ENCODE peak calls at places on chromosomes 4 and X, in seven cellular contexts. One of them, this sample, is unnamed.

GRCh38 chrX:1393871-1394615 is 2.1 kb upstream of the SLC25A6 start:
- DNase-seq in sigmoid colon: peak
- DNase-seq in GM19239: no peak
- DNase-seq in H54: no peak
- DNase-seq in cerebellar cortex: no peak
- DNase-seq in RPMI7951: no peak
- DNase-seq in stimulated activated CD4-positive, alpha-beta T cell treated with anti-CD3 and anti-CD28 coated beads, Interleukin-1b, Interleukin-23, amount 100 ng/mL, for 24 hours: no peak
- DNase-seq in this sample: peak

GRCh38 chrX:106302304-106302703 is 134.2 kb downstream of the PWWP3B start:
- DNase-seq in sigmoid colon: no peak
- DNase-seq in GM19239: no peak
- DNase-seq in H54: no peak
- DNase-seq in cerebellar cortex: no peak
- DNase-seq in RPMI7951: no peak
- DNase-seq in stimulated activated CD4-positive, alpha-beta T cell treated with anti-CD3 and anti-CD28 coated beads, Interleukin-1b, Interleukin-23, amount 100 ng/mL, for 24 hours: no peak
- DNase-seq in this sample: no peak

GRCh38 chr4:7019367-7019766 is 23.8 kb upstream of the TADA2B start:
- DNase-seq in sigmoid colon: no peak
- DNase-seq in GM19239: no peak
- DNase-seq in H54: no peak
- DNase-seq in cerebellar cortex: no peak
- DNase-seq in RPMI7951: no peak
- DNase-seq in stimulated activated CD4-positive, alpha-beta T cell treated with anti-CD3 and anti-CD28 coated beads, Interleukin-1b, Interleukin-23, amount 100 ng/mL, for 24 hours: no peak
- DNase-seq in this sample: no peak

GRCh38 chr4:176435891-176436499 is 116.2 kb downstream of the SPCS3 start:
- DNase-seq in sigmoid colon: no peak
- DNase-seq in GM19239: no peak
- DNase-seq in H54: no peak
- DNase-seq in cerebellar cortex: no peak
- DNase-seq in RPMI7951: no peak
- DNase-seq in stimulated activated CD4-positive, alpha-beta T cell treated with anti-CD3 and anti-CD28 coated beads, Interleukin-1b, Interleukin-23, amount 100 ng/mL, for 24 hours: no peak
- DNase-seq in this sample: no peak

GRCh38 chr4:140243345-140243753 is 89.4 kb upstream of the MAML3 start:
- DNase-seq in sigmoid colon: no peak
- DNase-seq in GM19239: peak
- DNase-seq in H54: no peak
- DNase-seq in cerebellar cortex: no peak
- DNase-seq in RPMI7951: no peak
- DNase-seq in stimulated activated CD4-positive, alpha-beta T cell treated with anti-CD3 and anti-CD28 coated beads, Interleukin-1b, Interleukin-23, amount 100 ng/mL, for 24 hours: no peak
- DNase-seq in this sample: peak

GRCh38 chr4:119132306-119132705 is 3.3 kb upstream of the MYOZ2 start:
- DNase-seq in sigmoid colon: no peak
- DNase-seq in GM19239: no peak
- DNase-seq in H54: no peak
- DNase-seq in cerebellar cortex: no peak
- DNase-seq in RPMI7951: peak
- DNase-seq in stimulated activated CD4-positive, alpha-beta T cell treated with anti-CD3 and anti-CD28 coated beads, Interleukin-1b, Interleukin-23, amount 100 ng/mL, for 24 hours: no peak
- DNase-seq in this sample: no peak

GRCh38 chr4:188110741-188111458 is 1.5 kb upstream of the TRIML2 start:
- DNase-seq in sigmoid colon: no peak
- DNase-seq in GM19239: no peak
- DNase-seq in H54: no peak
- DNase-seq in cerebellar cortex: no peak
- DNase-seq in RPMI7951: no peak
- DNase-seq in stimulated activated CD4-positive, alpha-beta T cell treated with anti-CD3 and anti-CD28 coated beads, Interleukin-1b, Interleukin-23, amount 100 ng/mL, for 24 hours: no peak
- DNase-seq in this sample: no peak

GRCh38 chr4:139736257-139736626 is 70.6 kb downstream of the MGST2 start:
- DNase-seq in sigmoid colon: peak
- DNase-seq in GM19239: no peak
- DNase-seq in H54: no peak
- DNase-seq in cerebellar cortex: no peak
- DNase-seq in RPMI7951: no peak
- DNase-seq in stimulated activated CD4-positive, alpha-beta T cell treated with anti-CD3 and anti-CD28 coated beads, Interleukin-1b, Interleukin-23, amount 100 ng/mL, for 24 hours: no peak
- DNase-seq in this sample: no peak

GRCh38 chr4:129602447-129602846 is 506.5 kb downstream of the C4orf33 start:
- DNase-seq in sigmoid colon: no peak
- DNase-seq in GM19239: no peak
- DNase-seq in H54: no peak
- DNase-seq in cerebellar cortex: no peak
- DNase-seq in RPMI7951: no peak
- DNase-seq in stimulated activated CD4-positive, alpha-beta T cell treated with anti-CD3 and anti-CD28 coated beads, Interleukin-1b, Interleukin-23, amount 100 ng/mL, for 24 hours: no peak
- DNase-seq in this sample: no peak

GRCh38 chr4:80173387-80173786 is 23.9 kb upstream of the PRDM8 start:
- DNase-seq in sigmoid colon: no peak
- DNase-seq in GM19239: no peak
- DNase-seq in H54: peak
- DNase-seq in cerebellar cortex: no peak
- DNase-seq in RPMI7951: peak
- DNase-seq in stimulated activated CD4-positive, alpha-beta T cell treated with anti-CD3 and anti-CD28 coated beads, Interleukin-1b, Interleukin-23, amount 100 ng/mL, for 24 hours: no peak
- DNase-seq in this sample: no peak

GRCh38 chrX:23822397-23822796 is 39.4 kb downstream of the SAT1 start:
- DNase-seq in sigmoid colon: no peak
- DNase-seq in GM19239: no peak
- DNase-seq in H54: no peak
- DNase-seq in cerebellar cortex: no peak
- DNase-seq in RPMI7951: peak
- DNase-seq in stimulated activated CD4-positive, alpha-beta T cell treated with anti-CD3 and anti-CD28 coated beads, Interleukin-1b, Interleukin-23, amount 100 ng/mL, for 24 hours: no peak
- DNase-seq in this sample: no peak

GRCh38 chrX:44343412-44343942 is at the start of gene EFHC2:
- DNase-seq in sigmoid colon: peak
- DNase-seq in GM19239: peak
- DNase-seq in H54: peak
- DNase-seq in cerebellar cortex: no peak
- DNase-seq in RPMI7951: peak
- DNase-seq in stimulated activated CD4-positive, alpha-beta T cell treated with anti-CD3 and anti-CD28 coated beads, Interleukin-1b, Interleukin-23, amount 100 ng/mL, for 24 hours: no peak
- DNase-seq in this sample: peak

GRCh38 chr4:88771883-88772450 is 74.3 kb upstream of the NAP1L5 start:
- DNase-seq in sigmoid colon: no peak
- DNase-seq in GM19239: no peak
- DNase-seq in H54: no peak
- DNase-seq in cerebellar cortex: no peak
- DNase-seq in RPMI7951: no peak
- DNase-seq in stimulated activated CD4-positive, alpha-beta T cell treated with anti-CD3 and anti-CD28 coated beads, Interleukin-1b, Interleukin-23, amount 100 ng/mL, for 24 hours: no peak
- DNase-seq in this sample: no peak

GRCh38 chr4:94757192-94758140 is at the start of gene BMPR1B:
- DNase-seq in sigmoid colon: no peak
- DNase-seq in GM19239: no peak
- DNase-seq in H54: no peak
- DNase-seq in cerebellar cortex: no peak
- DNase-seq in RPMI7951: peak
- DNase-seq in stimulated activated CD4-positive, alpha-beta T cell treated with anti-CD3 and anti-CD28 coated beads, Interleukin-1b, Interleukin-23, amount 100 ng/mL, for 24 hours: no peak
- DNase-seq in this sample: peak

GRCh38 chr4:113756005-113756410 is 5.5 kb downstream of the CAMK2D start:
- DNase-seq in sigmoid colon: no peak
- DNase-seq in GM19239: no peak
- DNase-seq in H54: peak
- DNase-seq in cerebellar cortex: peak
- DNase-seq in RPMI7951: peak
- DNase-seq in stimulated activated CD4-positive, alpha-beta T cell treated with anti-CD3 and anti-CD28 coated beads, Interleukin-1b, Interleukin-23, amount 100 ng/mL, for 24 hours: no peak
- DNase-seq in this sample: no peak